ENCODE peak calls at places on chromosomes 2 and 18, in seven cellular contexts. A, B, N, Z, G, J and I are unnamed samples.

GRCh38 chr18:69757733-69758132 is 189.9 kb downstream of the CD226 start:
- DNase-seq in J (no peak), B (peak), A (no peak), G (no peak), N (no peak), Z (no peak), I (peak)

GRCh38 chr2:25054720-25055119 is 12.8 kb downstream of the EFR3B start:
- DNase-seq in G (no peak), J (no peak), A (no peak), Z (no peak), B (no peak), N (no peak), I (no peak)

GRCh38 chr2:12412898-12413305 is 303.8 kb upstream of the TRIB2 start:
- DNase-seq in Z (no peak), A (no peak), B (peak), G (no peak), N (no peak), J (no peak), I (no peak)

GRCh38 chr2:230951396-230951795 is 26.4 kb upstream of the GPR55 start:
- DNase-seq in A (no peak), B (no peak), Z (no peak), J (no peak), G (no peak), N (no peak), I (no peak)

GRCh38 chr18:59878644-59879043 is 21.2 kb upstream of the PMAIP1 start:
- DNase-seq in G (no peak), Z (no peak), B (peak), A (no peak), N (no peak), J (no peak), I (no peak)

GRCh38 chr2:218262631-218263586 is 2.1 kb downstream of the GPBAR1 start:
- DNase-seq in G (no peak), Z (no peak), B (no peak), J (no peak), N (no peak), A (no peak), I (no peak)

GRCh38 chr2:101265893-101266499 is 13.3 kb downstream of the CNOT11 start:
- DNase-seq in Z (no peak), J (no peak), A (no peak), B (no peak), N (no peak), G (no peak), I (no peak)

GRCh38 chr2:41502752-41503151 is 545.1 kb upstream of the PKDCC start:
- DNase-seq in A (no peak), Z (no peak), G (no peak), B (no peak), J (no peak), N (no peak), I (no peak)

GRCh38 chr18:57748770-57749603 is 54.1 kb downstream of the ATP8B1 start:
- DNase-seq in A (no peak), G (no peak), N (no peak), B (peak), J (no peak), Z (no peak), I (peak)

GRCh38 chr2:237217995-237218621 is 132.4 kb downstream of the COPS8 start:
- DNase-seq in G (no peak), N (no peak), Z (no peak), A (no peak), B (no peak), J (no peak), I (no peak)

GRCh38 chr2:219245899-219246230 is 586 bp downstream of the STK16 start:
- DNase-seq in J (no peak), A (no peak), Z (no peak), B (no peak), N (no peak), G (no peak), I (no peak)

GRCh38 chr18:55403555-55403954 is 184.4 kb downstream of the TCF4 start:
- DNase-seq in J (no peak), G (no peak), B (no peak), A (no peak), N (no peak), Z (no peak), I (no peak)

GRCh38 chr2:137155351-137156104 is 390.2 kb downstream of the THSD7B start:
- DNase-seq in N (no peak), B (peak), A (no peak), Z (no peak), J (no peak), G (no peak), I (no peak)

GRCh38 chr2:238127165-238128060 is 11.1 kb upstream of the KLHL30 start:
- DNase-seq in B (peak), G (peak), A (no peak), N (no peak), Z (peak), J (no peak), I (no peak)

GRCh38 chr18:3821524-3821923 is 371.6 kb downstream of the TGIF1 start:
- DNase-seq in N (no peak), B (no peak), G (no peak), Z (no peak), J (no peak), A (no peak), I (no peak)

GRCh38 chr2:44582363-44583008 is 220.7 kb downstream of the CAMKMT start:
- DNase-seq in G (no peak), A (no peak), B (peak), J (no peak), N (no peak), Z (no peak), I (no peak)

GRCh38 chr2:109435866-109436634 is 177.7 kb downstream of the SEPTIN10 start:
- DNase-seq in A (no peak), N (no peak), B (peak), J (peak), Z (peak), G (no peak), I (no peak)

GRCh38 chr2:171172980-171173542 is 12.4 kb upstream of the TLK1 start:
- DNase-seq in N (no peak), J (no peak), B (no peak), Z (no peak), A (no peak), G (no peak), I (no peak)